ENCODE peak calls at places on chromosomes 2 and 18, in ten cellular contexts. E, L, P, I, F, O, M, W, A and T are unnamed samples.

GRCh38 chr2:55719852-55720251 is 26.2 kb upstream of the PNPT1 start:
- DNase-seq in F (no peak), I (no peak), E (no peak), P (no peak), A (no peak), M (no peak), W (no peak), O (no peak), L (no peak), T (no peak)

GRCh38 chr2:182360012-182360662 is 66.7 kb downstream of the PDE1A start:
- DNase-seq in L (no peak), M (no peak), O (peak), P (peak), E (no peak), I (no peak), W (peak), A (no peak), F (no peak), T (no peak)

GRCh38 chr2:16080071-16080470 is 139.7 kb downstream of the MYCN start:
- DNase-seq in M (no peak), L (no peak), O (no peak), E (no peak), W (no peak), A (no peak), P (no peak), F (no peak), I (no peak), T (no peak)

GRCh38 chr2:236642584-236643291 is 73.1 kb downstream of the ACKR3 start:
- DNase-seq in L (peak), I (peak), F (no peak), P (peak), A (no peak), M (peak), W (peak), E (peak), O (peak), T (peak)

GRCh38 chr2:56191617-56192016 is 7.8 kb downstream of the CCDC85A start:
- DNase-seq in E (peak), I (no peak), F (peak), P (peak), A (peak), L (no peak), M (peak), O (peak), W (no peak), T (no peak)

GRCh38 chr2:23624378-23624777 is 239.4 kb downstream of the KLHL29 start:
- DNase-seq in I (no peak), F (peak), A (no peak), L (no peak), O (peak), W (no peak), M (peak), E (no peak), P (no peak), T (no peak)

GRCh38 chr2:127655209-127656073 is 9.5 kb downstream of the GPR17 start:
- DNase-seq in P (no peak), M (no peak), A (no peak), L (no peak), W (no peak), I (peak), O (no peak), F (no peak), E (no peak), T (no peak)

GRCh38 chr2:233235977-233236376 is 15.5 kb upstream of the ATG16L1 start:
- DNase-seq in P (no peak), F (no peak), O (no peak), L (no peak), M (no peak), E (no peak), W (no peak), A (no peak), I (no peak), T (no peak)

GRCh38 chr18:11514267-11514666 is 95.1 kb upstream of the SLC35G4 start:
- DNase-seq in A (no peak), L (no peak), M (no peak), O (no peak), F (no peak), E (no peak), I (no peak), P (peak), W (no peak), T (no peak)

GRCh38 chr2:10437806-10438205 is 10.3 kb downstream of the ODC1 start:
- DNase-seq in W (no peak), I (no peak), O (no peak), M (no peak), F (no peak), P (no peak), E (no peak), L (no peak), A (no peak), T (no peak)

GRCh38 chr2:209380278-209380677 is 43.6 kb upstream of the MAP2 start:
- DNase-seq in I (no peak), F (peak), L (no peak), P (no peak), O (no peak), A (no peak), M (no peak), W (no peak), E (no peak), T (peak)

GRCh38 chr2:71934595-71935263 is 212.9 kb downstream of the CYP26B1 start:
- DNase-seq in L (no peak), P (peak), A (no peak), O (peak), W (no peak), F (peak), E (no peak), I (peak), M (no peak), T (no peak)

GRCh38 chr18:709771-710170 is 2.7 kb downstream of the ENOSF1 start:
- DNase-seq in A (no peak), P (no peak), L (no peak), I (no peak), W (no peak), M (no peak), O (no peak), E (no peak), F (no peak), T (no peak)

GRCh38 chr2:30230479-30230854 is 867 bp upstream of the LBH start:
- DNase-seq in O (peak), W (no peak), L (no peak), I (no peak), A (no peak), E (no peak), M (peak), F (no peak), P (no peak), T (no peak)

GRCh38 chr18:32308493-32309120 is 118.8 kb downstream of the MEP1B start:
- DNase-seq in A (no peak), I (no peak), W (peak), M (no peak), O (peak), L (no peak), P (peak), F (peak), E (peak), T (peak)

GRCh38 chr2:106878206-106878605 is 7.8 kb downstream of the ST6GAL2 start:
- DNase-seq in P (no peak), O (no peak), I (no peak), A (no peak), W (no peak), L (no peak), M (no peak), E (no peak), F (no peak), T (no peak)

GRCh38 chr18:55790296-55790695 is 202.3 kb upstream of the TCF4 start:
- DNase-seq in L (no peak), I (no peak), E (peak), A (no peak), F (no peak), P (peak), M (no peak), O (peak), W (peak), T (peak)

GRCh38 chr18:10029711-10030110 is 115.9 kb downstream of the VAPA start:
- DNase-seq in F (no peak), A (no peak), W (no peak), O (no peak), L (no peak), E (no peak), M (no peak), I (no peak), P (no peak), T (no peak)

GRCh38 chr2:767944-768343 is 90.7 kb upstream of the TMEM18 start:
- DNase-seq in W (no peak), O (no peak), E (no peak), M (no peak), A (no peak), I (no peak), L (no peak), F (peak), P (no peak), T (no peak)

GRCh38 chr2:157500334-157500733 is 56.4 kb upstream of the CYTIP start:
- DNase-seq in O (no peak), L (no peak), A (no peak), W (no peak), E (no peak), I (no peak), M (no peak), F (no peak), P (no peak), T (no peak)

GRCh38 chr2:236338495-236339184 is 74.4 kb upstream of the ASB18 start:
- DNase-seq in F (peak), A (no peak), W (no peak), E (no peak), P (no peak), O (no peak), I (no peak), M (no peak), L (no peak), T (peak)

GRCh38 chr2:219687266-219687665 is 59.8 kb downstream of the SLC4A3 start:
- DNase-seq in P (peak), L (no peak), F (no peak), I (no peak), A (no peak), W (peak), M (no peak), E (peak), O (peak), T (no peak)

GRCh38 chr2:8641516-8641915 is 40.3 kb upstream of the ID2 start:
- DNase-seq in O (no peak), P (peak), W (no peak), L (no peak), I (peak), M (no peak), E (no peak), F (no peak), A (no peak), T (no peak)

GRCh38 chr2:224518806-224519580 is 66.2 kb downstream of the CUL3 start:
- DNase-seq in P (peak), I (no peak), M (no peak), A (no peak), O (peak), F (no peak), L (no peak), W (peak), E (peak), T (no peak)

GRCh38 chr2:239726091-239726591 is 299.0 kb downstream of the NDUFA10 start:
- DNase-seq in E (no peak), I (peak), A (no peak), M (no peak), L (no peak), W (no peak), P (no peak), O (no peak), F (no peak), T (no peak)

GRCh38 chr2:70140978-70141753 is 49.7 kb downstream of the C2orf42 start:
- DNase-seq in E (no peak), P (peak), M (peak), O (peak), I (peak), L (no peak), F (peak), W (no peak), A (peak), T (peak)

GRCh38 chr18:36428431-36429029 is 131.0 kb downstream of the FHOD3 start:
- DNase-seq in P (no peak), L (no peak), F (no peak), M (no peak), I (no peak), E (no peak), A (no peak), W (no peak), O (no peak), T (no peak)

GRCh38 chr18:36427369-36427768 is 129.9 kb downstream of the FHOD3 start:
- DNase-seq in P (no peak), W (no peak), F (no peak), E (no peak), A (no peak), L (no peak), I (no peak), M (no peak), O (no peak), T (no peak)

GRCh38 chr18:36427831-36428230 is 130.3 kb downstream of the FHOD3 start:
- DNase-seq in L (no peak), M (no peak), W (no peak), I (no peak), A (no peak), F (no peak), E (no peak), O (no peak), P (peak), T (no peak)

GRCh38 chr18:36420826-36421225 is 123.3 kb downstream of the FHOD3 start:
- DNase-seq in L (no peak), O (peak), M (no peak), A (no peak), F (no peak), P (peak), W (no peak), I (no peak), E (no peak), T (no peak)

GRCh38 chr18:36424741-36425142 is 127.2 kb downstream of the FHOD3 start:
- DNase-seq in O (peak), A (no peak), F (no peak), M (no peak), W (no peak), P (no peak), E (no peak), I (no peak), L (no peak), T (no peak)
- TF ChIP-seq CTCF in O (peak), A (no peak), F (no peak), M (no peak), W (no peak), P (no peak), E (no peak), I (no peak), L (no peak), T (no peak)

DNA sequence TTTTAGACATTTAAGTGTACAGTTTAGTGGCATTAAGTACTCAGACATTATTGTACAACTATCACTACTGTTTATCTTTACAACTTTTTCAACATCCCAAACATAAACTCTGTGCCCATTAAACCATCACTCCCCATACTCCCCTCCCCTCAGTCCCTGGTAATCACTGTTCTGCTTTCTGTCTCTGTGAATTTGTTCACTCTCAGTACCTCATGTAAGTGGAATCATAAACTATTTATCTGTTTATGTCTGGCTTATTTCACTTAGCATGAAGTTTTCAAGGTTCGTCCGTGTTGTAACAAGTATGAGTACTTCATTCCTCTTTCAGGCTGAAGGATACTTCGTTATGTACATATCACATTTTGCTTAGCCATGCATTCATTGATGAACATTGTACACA is 9.8 kb upstream of the RUFY4 start:
- DNase-seq in P (no peak), W (no peak), F (no peak), O (no peak), I (no peak), A (no peak), E (no peak), L (no peak), M (no peak), T (no peak)
- TF ChIP-seq CTCF in P (no peak), W (no peak), F (no peak), O (no peak), I (no peak), A (no peak), E (no peak), L (no peak), M (no peak), T (no peak)

GRCh38 chr18:79645291-79645983 is 34.2 kb upstream of the CTDP1 start:
- DNase-seq in F (peak), A (no peak), P (no peak), L (no peak), O (peak), E (no peak), W (no peak), M (no peak), I (no peak), T (no peak)
- TF ChIP-seq CTCF in F (peak), A (no peak), P (no peak), L (no peak), O (no peak), E (no peak), W (no peak), M (no peak), I (no peak), T (no peak)

DNA sequence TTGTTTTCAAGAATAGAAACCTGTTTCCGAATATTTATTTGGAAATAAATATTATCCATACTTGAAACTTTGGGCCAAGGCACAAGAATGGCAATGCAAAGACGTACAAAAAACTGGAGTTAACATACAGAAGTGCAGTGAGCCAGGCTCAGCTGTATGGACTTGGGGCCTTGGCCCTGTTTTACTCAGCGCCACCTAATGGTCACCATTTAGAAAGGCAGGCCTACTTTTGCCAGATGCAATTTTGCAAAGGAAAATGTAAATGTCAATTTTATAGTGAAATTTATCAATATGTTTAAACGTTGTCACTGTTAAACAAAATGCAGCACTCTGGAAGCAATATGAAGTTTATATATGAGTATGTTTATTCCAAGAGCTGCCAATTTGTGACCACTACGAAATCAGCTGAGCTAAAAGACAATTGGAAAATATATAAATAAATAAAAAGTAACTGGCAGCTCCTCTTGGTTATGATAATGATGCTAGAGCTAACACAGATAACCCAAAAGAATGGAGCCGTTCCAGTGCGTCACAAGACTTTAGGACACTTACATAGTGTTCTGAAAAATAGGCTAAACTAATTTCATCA is 155.0 kb downstream of the ARHGAP15 start:
- DNase-seq in E (no peak), L (no peak), W (no peak), A (no peak), I (no peak), M (peak), P (peak), O (peak), F (peak), T (peak)
- TF ChIP-seq CTCF in E (peak), L (peak), W (peak), A (peak), I (peak), M (peak), P (peak), O (peak), F (peak), T (peak)